ENCODE peak calls at places on chromosomes 13 and 19, in seven cellular contexts. One of them, this sample, is unnamed.

GRCh38 chr19:44824758-44825157 is 15.9 kb downstream of the BCAM start:
- DNase-seq in upper lobe of left lung: no peak
- DNase-seq in heart left ventricle: no peak
- DNase-seq in A549: no peak
- DNase-seq in lung: peak
- DNase-seq in hepatocyte: no peak
- DNase-seq in body of pancreas: peak
- DNase-seq in this sample: no peak

GRCh38 chr19:2546128-2547032 is 70.5 kb downstream of the GADD45B start:
- DNase-seq in hepatocyte: peak
- DNase-seq in heart left ventricle: peak
- DNase-seq in upper lobe of left lung: peak
- DNase-seq in lung: peak
- DNase-seq in A549: no peak
- DNase-seq in body of pancreas: peak
- DNase-seq in this sample: peak

GRCh38 chr13:53782400-53783030 is 753.9 kb downstream of the OLFM4 start:
- DNase-seq in A549: peak
- DNase-seq in heart left ventricle: no peak
- DNase-seq in body of pancreas: peak
- DNase-seq in upper lobe of left lung: no peak
- DNase-seq in hepatocyte: peak
- DNase-seq in lung: no peak
- DNase-seq in this sample: peak

GRCh38 chr13:38045278-38046048 is 175.9 kb upstream of the TRPC4 start:
- DNase-seq in lung: no peak
- DNase-seq in hepatocyte: peak
- DNase-seq in upper lobe of left lung: no peak
- DNase-seq in body of pancreas: no peak
- DNase-seq in heart left ventricle: no peak
- DNase-seq in A549: no peak
- DNase-seq in this sample: peak

GRCh38 chr19:10112895-10113591 is 1.6 kb downstream of the P2RY11 start:
- DNase-seq in heart left ventricle: no peak
- DNase-seq in lung: no peak
- DNase-seq in upper lobe of left lung: peak
- DNase-seq in hepatocyte: peak
- DNase-seq in A549: no peak
- DNase-seq in body of pancreas: peak
- DNase-seq in this sample: no peak

GRCh38 chr19:12984683-12985048 is 10.6 kb upstream of the NFIX start:
- DNase-seq in heart left ventricle: peak
- DNase-seq in hepatocyte: no peak
- DNase-seq in body of pancreas: no peak
- DNase-seq in A549: no peak
- DNase-seq in lung: no peak
- DNase-seq in upper lobe of left lung: no peak
- DNase-seq in this sample: no peak

GRCh38 chr19:3899531-3900294 is 19.2 kb downstream of the ATCAY start:
- DNase-seq in upper lobe of left lung: no peak
- DNase-seq in heart left ventricle: peak
- DNase-seq in lung: no peak
- DNase-seq in A549: no peak
- DNase-seq in hepatocyte: peak
- DNase-seq in body of pancreas: no peak
- DNase-seq in this sample: no peak

GRCh38 chr13:113625965-113626661 is 31.9 kb downstream of the ATP4B start:
- DNase-seq in heart left ventricle: peak
- DNase-seq in hepatocyte: no peak
- DNase-seq in body of pancreas: no peak
- DNase-seq in upper lobe of left lung: no peak
- DNase-seq in A549: no peak
- DNase-seq in lung: no peak
- DNase-seq in this sample: no peak

GRCh38 chr13:44649118-44649455 is 73.0 kb upstream of the TSC22D1 start:
- DNase-seq in upper lobe of left lung: no peak
- DNase-seq in A549: no peak
- DNase-seq in heart left ventricle: no peak
- DNase-seq in lung: no peak
- DNase-seq in hepatocyte: no peak
- DNase-seq in body of pancreas: no peak
- DNase-seq in this sample: no peak

GRCh38 chr19:879711-880438 is 13.1 kb downstream of the MED16 start:
- DNase-seq in hepatocyte: no peak
- DNase-seq in lung: no peak
- DNase-seq in body of pancreas: no peak
- DNase-seq in heart left ventricle: no peak
- DNase-seq in upper lobe of left lung: peak
- DNase-seq in A549: no peak
- DNase-seq in this sample: no peak

GRCh38 chr13:110109910-110110309 is 197.0 kb downstream of the COL4A1 start:
- DNase-seq in body of pancreas: peak
- DNase-seq in upper lobe of left lung: peak
- DNase-seq in A549: no peak
- DNase-seq in hepatocyte: peak
- DNase-seq in lung: peak
- DNase-seq in heart left ventricle: peak
- DNase-seq in this sample: no peak

GRCh38 chr19:15101479-15102082 is 5.6 kb upstream of the SYDE1 start:
- DNase-seq in hepatocyte: peak
- DNase-seq in upper lobe of left lung: no peak
- DNase-seq in lung: no peak
- DNase-seq in A549: no peak
- DNase-seq in body of pancreas: peak
- DNase-seq in heart left ventricle: no peak
- DNase-seq in this sample: peak

GRCh38 chr13:99303863-99304521 is 3.2 kb downstream of the GPR183 start:
- DNase-seq in A549: no peak
- DNase-seq in upper lobe of left lung: peak
- DNase-seq in lung: no peak
- DNase-seq in heart left ventricle: no peak
- DNase-seq in hepatocyte: no peak
- DNase-seq in body of pancreas: peak
- DNase-seq in this sample: no peak

GRCh38 chr13:108700421-108701170 is 71.2 kb downstream of the MYO16 start:
- DNase-seq in upper lobe of left lung: no peak
- DNase-seq in hepatocyte: peak
- DNase-seq in heart left ventricle: no peak
- DNase-seq in body of pancreas: no peak
- DNase-seq in lung: no peak
- DNase-seq in A549: peak
- DNase-seq in this sample: peak

GRCh38 chr13:111483621-111483987 is 163.2 kb downstream of the TEX29 start:
- DNase-seq in lung: no peak
- DNase-seq in upper lobe of left lung: no peak
- DNase-seq in body of pancreas: no peak
- DNase-seq in heart left ventricle: no peak
- DNase-seq in hepatocyte: no peak
- DNase-seq in A549: no peak
- DNase-seq in this sample: no peak

GRCh38 chr19:11479470-11480080 is 1.3 kb downstream of the ELAVL3 start:
- DNase-seq in lung: no peak
- DNase-seq in heart left ventricle: no peak
- DNase-seq in body of pancreas: no peak
- DNase-seq in hepatocyte: peak
- DNase-seq in A549: no peak
- DNase-seq in upper lobe of left lung: peak
- DNase-seq in this sample: no peak

GRCh38 chr19:778910-779653 is 18.2 kb upstream of the PTBP1 start:
- DNase-seq in heart left ventricle: no peak
- DNase-seq in lung: peak
- DNase-seq in hepatocyte: peak
- DNase-seq in upper lobe of left lung: no peak
- DNase-seq in A549: peak
- DNase-seq in body of pancreas: peak
- DNase-seq in this sample: peak

GRCh38 chr19:17149393-17150135 is 65.6 kb upstream of the USE1 start:
- DNase-seq in lung: no peak
- DNase-seq in upper lobe of left lung: no peak
- DNase-seq in heart left ventricle: peak
- DNase-seq in hepatocyte: no peak
- DNase-seq in A549: no peak
- DNase-seq in body of pancreas: no peak
- DNase-seq in this sample: peak

GRCh38 chr13:40475617-40476016 is 190.8 kb downstream of the FOXO1 start:
- DNase-seq in hepatocyte: no peak
- DNase-seq in upper lobe of left lung: no peak
- DNase-seq in A549: no peak
- DNase-seq in heart left ventricle: no peak
- DNase-seq in lung: no peak
- DNase-seq in body of pancreas: no peak
- DNase-seq in this sample: no peak
- H3K27ac ChIP-seq in hepatocyte: no peak
- H3K27ac ChIP-seq in upper lobe of left lung: no peak
- H3K27ac ChIP-seq in A549: no peak
- H3K27ac ChIP-seq in heart left ventricle: no peak
- H3K27ac ChIP-seq in lung: no peak
- H3K27ac ChIP-seq in body of pancreas: no peak
- H3K27ac ChIP-seq in this sample: no peak

DNA sequence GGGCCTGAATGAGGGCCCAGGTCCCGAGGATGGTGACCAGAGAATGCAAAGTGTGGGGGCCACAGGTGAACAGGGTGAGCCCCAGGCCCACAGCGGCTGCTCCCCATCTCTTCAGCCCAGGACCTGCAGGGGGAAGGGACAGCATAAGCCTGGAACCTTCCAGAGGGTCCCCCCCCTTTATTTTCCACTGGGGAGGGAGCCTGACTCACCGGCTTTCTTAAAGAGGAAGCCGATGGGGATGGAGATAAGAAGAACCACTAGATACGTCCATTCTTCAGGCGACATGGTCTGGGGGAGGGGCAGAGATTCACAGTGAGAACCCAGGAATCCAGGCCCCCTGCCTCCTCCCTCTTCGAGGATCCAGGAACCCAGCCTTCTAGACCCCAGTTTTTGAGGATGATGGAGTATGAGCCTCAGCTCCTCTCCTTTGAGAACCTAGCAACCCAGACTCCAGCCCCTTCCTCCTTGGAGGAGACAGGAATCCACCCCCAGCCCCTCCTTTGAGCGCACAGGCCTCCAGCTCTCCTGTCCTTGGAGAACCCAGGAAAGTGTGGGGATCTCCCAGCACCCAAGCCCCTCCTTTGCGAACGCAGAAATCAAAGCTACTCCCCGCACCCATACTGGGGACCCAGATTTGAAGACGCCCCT is 1.0 kb downstream of the MBOAT7 start:
- DNase-seq in lung: peak
- DNase-seq in heart left ventricle: no peak
- DNase-seq in body of pancreas: no peak
- DNase-seq in A549: no peak
- DNase-seq in hepatocyte: peak
- DNase-seq in upper lobe of left lung: no peak
- DNase-seq in this sample: peak
- H3K27ac ChIP-seq in lung: peak
- H3K27ac ChIP-seq in heart left ventricle: peak
- H3K27ac ChIP-seq in body of pancreas: peak
- H3K27ac ChIP-seq in A549: peak
- H3K27ac ChIP-seq in hepatocyte: peak
- H3K27ac ChIP-seq in upper lobe of left lung: peak
- H3K27ac ChIP-seq in this sample: peak

GRCh38 chr19:18865973-18866799 is 29.8 kb downstream of the CERS1 start:
- DNase-seq in heart left ventricle: peak
- DNase-seq in A549: peak
- DNase-seq in upper lobe of left lung: peak
- DNase-seq in body of pancreas: peak
- DNase-seq in hepatocyte: peak
- DNase-seq in lung: no peak
- DNase-seq in this sample: no peak
- H3K27ac ChIP-seq in heart left ventricle: no peak
- H3K27ac ChIP-seq in A549: no peak
- H3K27ac ChIP-seq in upper lobe of left lung: no peak
- H3K27ac ChIP-seq in body of pancreas: no peak
- H3K27ac ChIP-seq in hepatocyte: no peak
- H3K27ac ChIP-seq in lung: no peak
- H3K27ac ChIP-seq in this sample: no peak

GRCh38 chr13:28576037-28576436 is 81.1 kb upstream of the FLT1 start:
- DNase-seq in lung: no peak
- DNase-seq in body of pancreas: no peak
- DNase-seq in upper lobe of left lung: no peak
- DNase-seq in heart left ventricle: no peak
- DNase-seq in A549: no peak
- DNase-seq in hepatocyte: no peak
- DNase-seq in this sample: no peak

GRCh38 chr13:28575200-28575599 is 80.3 kb upstream of the FLT1 start:
- DNase-seq in body of pancreas: no peak
- DNase-seq in upper lobe of left lung: no peak
- DNase-seq in heart left ventricle: no peak
- DNase-seq in A549: no peak
- DNase-seq in lung: no peak
- DNase-seq in hepatocyte: peak
- DNase-seq in this sample: no peak

GRCh38 chr13:28582225-28582891 is 76.6 kb upstream of the POMP start:
- DNase-seq in heart left ventricle: no peak
- DNase-seq in A549: no peak
- DNase-seq in upper lobe of left lung: no peak
- DNase-seq in hepatocyte: no peak
- DNase-seq in body of pancreas: no peak
- DNase-seq in lung: no peak
- DNase-seq in this sample: no peak

GRCh38 chr13:28582892-28583240 is 76.1 kb upstream of the POMP start:
- DNase-seq in lung: no peak
- DNase-seq in hepatocyte: no peak
- DNase-seq in heart left ventricle: no peak
- DNase-seq in upper lobe of left lung: no peak
- DNase-seq in A549: no peak
- DNase-seq in body of pancreas: no peak
- DNase-seq in this sample: no peak

DNA sequence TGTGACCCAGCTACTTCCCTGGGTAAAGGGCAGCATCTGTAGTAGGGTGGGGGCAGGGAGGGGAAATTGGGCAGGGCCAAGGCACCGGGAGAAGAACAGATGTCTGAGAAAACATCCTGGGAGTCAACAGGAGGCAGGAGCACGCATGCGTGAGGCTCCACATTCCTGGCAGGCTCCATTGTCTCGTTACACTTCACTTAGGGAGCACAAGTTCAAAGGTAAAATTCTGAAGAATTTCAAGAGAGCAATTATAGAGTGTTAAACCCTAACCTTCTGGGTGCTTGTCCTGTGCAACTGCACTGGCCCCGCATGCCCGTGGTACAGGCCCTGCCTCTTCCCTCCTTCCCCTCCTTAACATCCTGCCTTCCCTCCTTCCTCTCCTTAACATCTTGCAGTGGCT is 79.6 kb upstream of the POMP start:
- DNase-seq in A549: no peak
- DNase-seq in upper lobe of left lung: no peak
- DNase-seq in lung: no peak
- DNase-seq in heart left ventricle: no peak
- DNase-seq in body of pancreas: no peak
- DNase-seq in hepatocyte: no peak
- DNase-seq in this sample: no peak
- H3K27ac ChIP-seq in A549: no peak
- H3K27ac ChIP-seq in upper lobe of left lung: no peak
- H3K27ac ChIP-seq in lung: no peak
- H3K27ac ChIP-seq in heart left ventricle: no peak
- H3K27ac ChIP-seq in body of pancreas: no peak
- H3K27ac ChIP-seq in hepatocyte: no peak
- H3K27ac ChIP-seq in this sample: no peak